ENCODE peak calls at places on chromosomes 11 and 22, in five cellular contexts. U, R, O, L and S are unnamed samples.

GRCh38 chr11:60971520-60971919 is at the start of gene CD6:
- DNase-seq in U (no peak), L (no peak), O (no peak), R (no peak), S (peak)

GRCh38 chr11:47185305-47186075 is 744 bp downstream of the PACSIN3 start:
- DNase-seq in O (peak), U (no peak), R (peak), L (peak), S (peak)

GRCh38 chr11:46801694-46802093 is 44.4 kb downstream of the CKAP5 start:
- DNase-seq in U (no peak), R (no peak), L (no peak), O (no peak), S (no peak)

GRCh38 chr11:8196749-8197148 is 27.9 kb upstream of the RIC3 start:
- DNase-seq in O (no peak), R (no peak), U (no peak), L (no peak), S (no peak)

GRCh38 chr11:84854498-84854880 is 772.7 kb downstream of the DLG2 start:
- DNase-seq in U (no peak), O (no peak), R (no peak), L (no peak), S (no peak)

GRCh38 chr11:41983458-41983857 is 524.0 kb upstream of the LRRC4C start:
- DNase-seq in R (no peak), O (no peak), U (no peak), L (no peak), S (no peak)

GRCh38 chr22:22820626-22821025 is 67.0 kb upstream of the IGLL5 start:
- DNase-seq in U (no peak), O (no peak), R (no peak), L (no peak), S (no peak)

GRCh38 chr11:7088921-7089320 is at the start of gene RBMXL2:
- DNase-seq in U (no peak), O (no peak), L (no peak), R (no peak), S (no peak)

GRCh38 chr11:10407749-10408472 is 47.2 kb upstream of the AMPD3 start:
- DNase-seq in R (no peak), U (no peak), O (peak), L (no peak), S (no peak)

GRCh38 chr11:64863381-64864060 is 14.9 kb downstream of the EHD1 start:
- DNase-seq in L (peak), R (no peak), U (no peak), O (no peak), S (no peak)
- TF ChIP-seq POLR2AphosphoS5 in L (no peak), R (no peak), U (peak), O (no peak), S (no peak)

GRCh38 chr22:29985912-29986311 is 94.4 kb upstream of the HORMAD2 start:
- DNase-seq in U (no peak), O (no peak), L (no peak), R (no peak), S (no peak)

GRCh38 chr22:29987143-29987542 is 93.1 kb upstream of the HORMAD2 start:
- DNase-seq in O (no peak), U (no peak), R (no peak), L (no peak), S (no peak)

GRCh38 chr22:29992341-29993275 is 87.7 kb upstream of the HORMAD2 start:
- DNase-seq in U (no peak), R (no peak), O (peak), L (no peak), S (no peak)

GRCh38 chr22:29989446-29989845 is 90.8 kb upstream of the HORMAD2 start:
- DNase-seq in L (no peak), R (no peak), U (no peak), O (no peak), S (no peak)

DNA sequence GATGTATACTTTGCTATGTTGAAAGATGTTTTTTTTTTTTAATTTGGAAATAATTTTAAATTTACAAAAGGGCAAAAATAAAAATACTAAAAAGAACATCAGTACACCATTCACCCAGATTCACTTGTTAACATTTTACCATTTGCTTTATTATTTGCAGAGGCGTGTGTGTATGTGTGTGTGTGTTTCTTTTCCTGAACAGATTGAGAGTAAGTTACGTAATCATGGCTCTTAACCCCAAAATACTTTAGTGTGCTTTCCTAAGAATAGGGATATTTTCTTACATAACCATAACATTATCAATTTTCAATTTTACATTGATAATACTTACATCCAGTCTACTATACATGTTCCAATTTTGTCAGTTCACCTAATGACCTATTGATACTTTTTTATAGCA is 91.5 kb upstream of the HORMAD2 start:
- DNase-seq in O (no peak), U (no peak), L (no peak), R (no peak), S (no peak)
- TF ChIP-seq EP300 in O (no peak), U (no peak), L (no peak), R (no peak), S (no peak)

DNA sequence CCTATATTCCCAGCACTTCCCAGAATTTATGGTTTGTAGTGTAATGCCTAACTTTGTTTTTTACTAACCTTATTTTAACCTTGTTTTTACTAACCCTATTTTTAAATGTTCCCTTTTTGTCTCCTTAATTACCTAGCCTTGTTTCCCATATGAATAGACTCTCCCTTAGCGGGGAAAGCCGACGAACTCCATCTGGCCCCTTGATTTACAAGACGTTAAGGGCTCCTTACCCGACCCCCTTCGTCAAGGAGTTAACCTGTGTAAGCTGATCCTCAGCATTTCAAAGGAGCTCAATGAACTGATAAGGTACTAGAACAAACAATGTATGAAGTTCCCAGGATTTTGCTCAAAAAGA is 17.1 kb downstream of the APOBEC3H start:
- DNase-seq in L (no peak), U (no peak), O (no peak), R (no peak), S (no peak)
- TF ChIP-seq CTCF in L (no peak), U (no peak), O (no peak), R (no peak), S (no peak)

GRCh38 chr11:11440149-11440548 is 87.1 kb upstream of the CSNK2A3 start:
- DNase-seq in O (no peak), L (no peak), U (no peak), R (no peak), S (no peak)
- TF ChIP-seq POLR2AphosphoS5 in O (no peak), L (no peak), U (no peak), R (no peak), S (no peak)

GRCh38 chr11:65351511-65351910 is 3.0 kb upstream of the TIGD3 start:
- DNase-seq in U (no peak), R (no peak), L (no peak), O (no peak), S (no peak)

GRCh38 chr11:65353376-65353775 is 1.2 kb upstream of the TIGD3 start:
- DNase-seq in O (no peak), L (no peak), U (no peak), R (no peak), S (no peak)

GRCh38 chr11:65354265-65355012 is at the start of gene TIGD3:
- DNase-seq in R (peak), L (peak), O (peak), U (peak), S (peak)

GRCh38 chr11:65353900-65354264 is 669 bp upstream of the TIGD3 start:
- DNase-seq in O (no peak), R (no peak), U (no peak), L (no peak), S (no peak)

DNA sequence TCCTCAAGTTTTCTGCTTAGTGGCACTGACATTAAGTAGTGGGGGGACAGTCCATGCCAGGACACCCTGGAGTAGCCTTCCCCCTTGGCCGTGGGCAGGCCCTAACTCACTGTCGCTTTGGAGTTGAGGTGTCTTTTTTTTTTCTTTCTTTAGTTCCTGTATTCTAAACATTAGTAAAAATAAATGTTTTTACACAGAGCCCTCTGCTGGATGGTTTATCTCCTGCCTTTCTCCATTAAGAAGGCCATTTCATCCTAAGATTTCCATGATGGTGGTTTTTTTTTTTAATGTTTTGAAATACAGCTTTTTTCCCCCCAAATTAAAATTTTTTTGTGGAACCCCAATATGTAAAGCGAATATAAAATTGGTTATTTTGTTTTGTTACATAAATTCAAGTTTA is 1.8 kb upstream of the TIGD3 start:
- DNase-seq in R (no peak), U (no peak), L (no peak), O (no peak), S (no peak)
- TF ChIP-seq EP300 in R (no peak), U (no peak), L (no peak), O (no peak), S (no peak)

GRCh38 chr22:17748555-17749353 is 25.5 kb downstream of the BID start:
- DNase-seq in R (no peak), U (no peak), O (no peak), L (no peak), S (no peak)
- TF ChIP-seq CTCF in R (peak), U (no peak), O (no peak), L (no peak), S (no peak)

GRCh38 chr11:57473208-57473930 is 13.0 kb downstream of the RTN4RL2 start:
- DNase-seq in U (no peak), O (no peak), L (no peak), R (no peak), S (no peak)
- TF ChIP-seq POLR2AphosphoS5 in U (no peak), O (no peak), L (no peak), R (no peak), S (no peak)

DNA sequence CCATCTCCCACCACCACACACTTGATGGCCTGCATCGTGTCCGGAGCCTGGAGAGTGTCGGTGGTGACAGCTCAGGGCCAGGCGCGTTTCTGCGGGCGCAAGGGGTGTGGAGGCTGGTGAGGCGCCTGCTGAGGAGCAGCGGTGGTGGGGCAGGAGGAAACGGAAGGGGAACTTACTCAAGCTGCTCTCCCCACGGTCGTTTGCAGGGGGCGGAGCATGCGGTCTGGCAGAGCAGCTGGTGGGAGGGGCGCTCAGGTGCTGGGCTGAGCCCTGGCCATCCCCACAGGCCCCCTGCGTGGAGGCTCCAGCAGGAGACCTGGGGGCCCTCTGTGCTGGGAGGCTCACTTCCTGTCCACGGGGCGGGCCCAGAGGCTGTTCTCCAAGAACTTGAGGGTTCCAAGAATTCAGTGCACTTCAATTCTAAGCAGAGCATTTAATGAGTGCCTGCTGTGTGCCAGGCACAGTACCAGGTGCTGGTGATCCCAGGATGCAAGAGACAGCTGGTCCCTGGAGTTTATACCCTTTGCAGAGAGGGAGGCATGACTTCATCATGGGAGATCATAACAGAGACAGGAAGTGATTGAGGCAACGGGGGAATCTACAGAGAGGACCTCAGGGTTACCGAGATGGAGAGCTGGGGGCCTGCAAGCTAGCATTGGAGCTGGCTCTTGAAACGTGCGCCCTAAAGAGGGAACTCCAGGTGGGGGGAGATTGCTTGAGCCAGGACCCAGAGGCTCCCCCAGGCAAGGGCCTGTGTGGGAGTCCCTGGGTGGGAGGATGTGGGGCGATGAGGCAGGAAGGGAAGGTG is at the start of gene RAC2:
- DNase-seq in R (peak), O (no peak), L (peak), U (no peak), S (peak)
- TF ChIP-seq EP300 in R (no peak), O (no peak), L (no peak), U (no peak), S (no peak)